ENCODE peak calls at places on chromosomes 4 and X, in nine cellular contexts. Y is adipocyte, A is DND-41, I is mesenchymal stem cell, Z is hepatocyte, U is heart right ventricle, G is neural progenitor cell, J is PC-3, N is PC-9. V is an unnamed sample.

GRCh38 chr4:101419324-101420135 is 72.2 kb upstream of the PPP3CA start:
- DNase-seq in Y (peak; percentile 19), A (peak; percentile 64), I (peak; percentile 28), Z (peak; percentile 18), U (peak; percentile 5), G (peak; percentile 72), J (peak; percentile 89), N (no peak), V (no peak)

GRCh38 chrX:120361906-120362305 is at the start of gene ATP1B4:
- DNase-seq in Y (no peak), A (no peak), I (no peak), Z (no peak), U (no peak), G (no peak), J (no peak), N (no peak), V (no peak)

GRCh38 chr4:120156115-120156718 is 89.6 kb upstream of the MAD2L1 start:
- DNase-seq in Y (peak; percentile 87), A (peak; percentile 33), I (peak; percentile 69), Z (peak; percentile 79), U (peak; percentile 19), G (peak; percentile 75), J (peak; percentile 75), N (peak; percentile 12), V (peak; percentile 47)

GRCh38 chrX:72137846-72138455 is 6.2 kb upstream of the RTL5 start:
- DNase-seq in Y (no peak), A (no peak), I (no peak), Z (no peak), U (no peak), G (no peak), J (no peak), N (no peak), V (no peak)

GRCh38 chr4:56787380-56787779 is 34.1 kb downstream of the SPINK2 start:
- DNase-seq in Y (no peak), A (no peak), I (peak; percentile 73), Z (peak; percentile 47), U (peak; percentile 4), G (peak; percentile 13), J (no peak), N (no peak), V (no peak)

GRCh38 chr4:3420606-3420955 is 21.2 kb upstream of the HGFAC start:
- DNase-seq in Y (no peak), A (no peak), I (no peak), Z (no peak), U (no peak), G (no peak), J (no peak), N (no peak), V (no peak)

GRCh38 chrX:55151199-55151598 is 62.4 kb downstream of the PAGE2 start:
- DNase-seq in Y (no peak), A (no peak), I (no peak), Z (no peak), U (no peak), G (no peak), J (no peak), N (no peak), V (no peak)

GRCh38 chr4:140044314-140044991 is 109.5 kb downstream of the MAML3 start:
- DNase-seq in Y (no peak), A (no peak), I (peak; percentile 42), Z (no peak), U (no peak), G (no peak), J (no peak), N (no peak), V (no peak)

GRCh38 chrX:130264573-130264972 is 4.1 kb downstream of the ZNF280C start:
- DNase-seq in Y (peak; percentile 51), A (no peak), I (no peak), Z (no peak), U (no peak), G (no peak), J (peak; percentile 15), N (no peak), V (no peak)

GRCh38 chr4:73653695-73654106 is 33.5 kb upstream of the RASSF6 start:
- DNase-seq in Y (peak; percentile 88), A (peak; percentile 80), I (peak; percentile 77), Z (peak; percentile 65), U (no peak), G (peak; percentile 55), J (peak; percentile 90), N (no peak), V (no peak)

GRCh38 chr4:138804705-138805104 is 210.9 kb upstream of the NOCT start:
- DNase-seq in Y (no peak), A (no peak), I (no peak), Z (peak; percentile 33), U (no peak), G (peak; percentile 54), J (no peak), N (no peak), V (no peak)

GRCh38 chrX:30939928-30940327 is 50.9 kb upstream of the TAB3 start:
- DNase-seq in Y (no peak), A (no peak), I (no peak), Z (peak; percentile 53), U (no peak), G (no peak), J (no peak), N (no peak), V (no peak)

DNA sequence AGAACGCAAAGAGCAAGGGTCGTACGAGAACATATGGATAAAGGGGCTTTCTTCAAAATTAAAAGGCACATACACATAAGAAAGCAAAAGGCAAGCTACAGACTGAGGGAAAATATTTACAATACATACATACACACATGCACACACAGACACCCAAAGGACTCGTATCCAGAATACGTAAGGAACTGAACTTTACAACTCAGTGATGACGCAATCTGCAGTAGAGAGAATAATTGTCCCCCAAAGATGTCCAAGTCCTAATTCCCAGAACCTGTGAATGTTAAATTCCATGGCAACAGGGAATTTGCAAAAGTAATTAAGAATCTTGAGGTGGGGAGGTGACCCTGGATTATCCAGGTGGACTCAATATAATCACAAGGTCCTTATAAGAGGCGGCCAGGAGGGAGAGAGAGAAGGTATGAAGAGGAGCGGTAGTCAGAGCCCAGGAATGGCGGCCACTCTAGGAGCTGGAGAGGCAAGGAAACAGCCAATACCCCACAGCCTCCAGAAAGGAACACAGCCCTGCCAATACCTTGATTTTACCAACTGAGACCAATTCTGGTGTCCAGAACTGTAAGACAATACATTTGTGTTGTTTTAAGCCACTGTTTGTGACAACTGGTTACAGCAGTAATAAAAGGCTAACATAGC is 27.5 kb upstream of the STS start:
- DNase-seq in Y (no peak), A (no peak), I (peak; percentile 33), Z (no peak), U (no peak), G (no peak), J (no peak), N (no peak), V (no peak)
- H3K4me3 ChIP-seq in Y (peak overlapping the region; percentile 51), A (no peak overlapping the region), I (no peak overlapping the region), Z (no peak overlapping the region), U (no peak overlapping the region), G (no peak overlapping the region), J (peak overlapping the region; percentile 51), N (peak overlapping the region; percentile 27), V (no peak overlapping the region)

DNA sequence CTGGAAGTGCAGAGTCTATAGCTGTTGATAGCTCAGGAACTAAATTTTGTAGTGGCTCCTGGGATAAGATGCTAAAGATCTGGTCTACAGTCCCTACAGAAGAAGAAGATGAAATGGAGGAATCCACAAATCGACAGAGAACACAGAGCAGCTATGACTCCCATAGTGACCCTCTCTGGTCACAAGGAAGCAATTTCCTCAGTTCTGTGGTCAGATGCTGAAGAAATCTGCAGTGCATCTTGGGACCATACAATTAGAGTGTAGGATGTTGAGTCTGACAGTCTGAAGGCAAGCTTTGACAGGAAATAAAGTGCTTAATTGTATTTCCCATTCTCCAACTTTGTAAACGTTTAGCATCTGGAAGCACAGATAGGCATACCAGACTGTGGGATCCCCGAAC is 8.8 kb downstream of the MANBA start:
- DNase-seq in Y (no peak), A (no peak), I (no peak), Z (no peak), U (no peak), G (no peak), J (no peak), N (no peak), V (no peak)
- H3K4me1 ChIP-seq in Y (no peaks in the 10 kb centered on the region), A (no peaks in the 10 kb centered on the region), I (no peaks in the 10 kb centered on the region), Z (peaks cover 1% of the 10 kb centered on the region), U (no peaks in the 10 kb centered on the region), G (no peaks in the 10 kb centered on the region), J (peaks cover 9% of the 10 kb centered on the region), N (no peaks in the 10 kb centered on the region), V (no peaks in the 10 kb centered on the region)

GRCh38 chr4:1480720-1481119 is 74.5 kb upstream of the NKX1-1 start:
- DNase-seq in Y (no peak), A (no peak), I (no peak), Z (no peak), U (no peak), G (no peak), J (no peak), N (no peak), V (no peak)
- H3K36me3 ChIP-seq in Y (no peaks in the 10 kb centered on the region), A (no peaks in the 10 kb centered on the region), I (no peaks in the 10 kb centered on the region), Z (no peaks in the 10 kb centered on the region), U (no peaks in the 10 kb centered on the region), G (no peaks in the 10 kb centered on the region), J (no peaks in the 10 kb centered on the region), N (no peaks in the 10 kb centered on the region), V (no peaks in the 10 kb centered on the region)

DNA sequence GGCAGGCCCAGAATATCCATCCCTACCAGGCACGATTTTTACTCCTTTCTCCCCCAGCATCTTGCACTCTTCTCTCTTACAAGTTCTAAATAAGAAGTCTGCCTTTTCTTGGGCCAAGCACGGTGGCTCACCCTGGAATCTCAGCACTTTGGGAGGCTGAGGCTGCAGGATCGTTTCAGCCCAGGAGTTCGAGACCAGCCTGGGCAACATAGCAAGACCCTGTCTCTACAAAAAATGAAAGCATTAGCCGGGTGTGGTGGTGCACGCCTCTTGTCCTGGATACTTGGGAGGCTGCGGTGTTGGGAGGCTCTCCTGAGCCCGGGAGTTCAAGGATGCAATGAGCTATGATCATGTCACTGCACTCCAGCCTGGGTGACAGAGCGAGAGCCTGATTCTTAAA is 64.8 kb downstream of the IRF2 start:
- DNase-seq in Y (no peak), A (no peak), I (no peak), Z (no peak), U (no peak), G (no peak), J (no peak), N (no peak), V (no peak)
- H3K4me3 ChIP-seq in Y (no peak overlapping the region), A (no peak overlapping the region), I (no peak overlapping the region), Z (no peak overlapping the region), U (peak overlapping the region; percentile 16), G (no peak overlapping the region), J (no peak overlapping the region), N (no peak overlapping the region), V (peak overlapping the region; percentile 27)

DNA sequence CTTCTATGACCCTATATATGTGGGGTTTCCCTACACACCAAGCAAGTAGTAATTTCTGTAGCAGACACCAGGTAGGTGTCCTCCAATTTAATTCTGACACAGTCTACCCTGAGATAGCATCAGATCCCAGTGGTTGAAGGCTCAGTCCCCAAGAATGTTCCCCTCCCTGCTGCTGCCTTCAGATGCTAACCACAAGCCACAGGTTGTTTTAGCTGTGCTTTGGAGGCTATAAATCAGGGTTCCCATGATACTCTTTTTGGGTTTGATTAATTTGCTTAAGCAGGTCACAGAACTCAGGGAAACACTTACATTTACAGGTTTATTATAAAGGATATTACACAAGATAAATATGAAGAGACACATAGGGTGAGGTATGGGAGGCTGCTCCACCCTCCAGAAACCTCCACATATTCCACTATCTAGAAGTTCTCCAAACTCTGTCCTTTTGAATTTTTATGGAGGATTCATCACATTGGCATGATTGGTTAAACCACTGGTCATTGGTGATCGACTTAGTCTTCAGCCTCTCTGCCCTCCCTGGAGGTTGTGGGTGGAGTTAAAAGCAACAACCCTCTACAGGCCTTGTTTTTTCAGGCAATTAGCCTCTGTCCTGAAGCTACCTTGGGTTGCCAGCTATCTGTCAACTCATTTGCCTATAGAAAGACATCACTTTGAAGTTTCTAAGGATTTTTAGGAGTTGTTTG is 50.8 kb downstream of the GRIA2 start:
- DNase-seq in Y (no peak), A (no peak), I (no peak), Z (no peak), U (no peak), G (no peak), J (peak; percentile 68), N (peak; percentile 41), V (no peak)
- H3K4me1 ChIP-seq in Y (no peaks in the 10 kb centered on the region), A (no peaks in the 10 kb centered on the region), I (no peaks in the 10 kb centered on the region), Z (no peaks in the 10 kb centered on the region), U (no peaks in the 10 kb centered on the region), G (no peaks in the 10 kb centered on the region), J (peaks cover 7% of the 10 kb centered on the region), N (no peaks in the 10 kb centered on the region), V (no peaks in the 10 kb centered on the region)